ENCODE peak calls at places on chromosomes 5 and 9, in four cellular contexts. One of them, this sample, is unnamed.

GRCh38 chr5:108143581-108143980 is 238.3 kb downstream of the FBXL17 start:
- DNase-seq in iPS-NIHi11: no peak
- DNase-seq in upper lobe of right lung: no peak
- DNase-seq in Calu3: no peak
- DNase-seq in this sample: no peak

GRCh38 chr9:134519403-134520070 is 122.1 kb upstream of the COL5A1 start:
- DNase-seq in iPS-NIHi11: no peak
- DNase-seq in Calu3: no peak
- DNase-seq in upper lobe of right lung: peak
- DNase-seq in this sample: no peak

GRCh38 chr5:126544087-126544740 is 50.8 kb downstream of the ALDH7A1 start:
- DNase-seq in upper lobe of right lung: no peak
- DNase-seq in Calu3: peak
- DNase-seq in iPS-NIHi11: peak
- DNase-seq in this sample: no peak

GRCh38 chr5:72394688-72395087 is 74.5 kb downstream of the PTCD2 start:
- DNase-seq in Calu3: peak
- DNase-seq in upper lobe of right lung: no peak
- DNase-seq in iPS-NIHi11: peak
- DNase-seq in this sample: no peak

GRCh38 chr5:176892663-176893062 is 6.5 kb downstream of the HK3 start:
- DNase-seq in iPS-NIHi11: no peak
- DNase-seq in upper lobe of right lung: no peak
- DNase-seq in Calu3: no peak
- DNase-seq in this sample: no peak

GRCh38 chr9:123401879-123402513 is 46.0 kb downstream of the CRB2 start:
- DNase-seq in iPS-NIHi11: peak
- DNase-seq in upper lobe of right lung: no peak
- DNase-seq in Calu3: peak
- DNase-seq in this sample: no peak

GRCh38 chr5:52776116-52776515 is 11.6 kb upstream of the ITGA1 start:
- DNase-seq in iPS-NIHi11: no peak
- DNase-seq in upper lobe of right lung: no peak
- DNase-seq in Calu3: no peak
- DNase-seq in this sample: peak

GRCh38 chr9:98536542-98537173 is 172.1 kb downstream of the GABBR2 start:
- DNase-seq in Calu3: no peak
- DNase-seq in iPS-NIHi11: peak
- DNase-seq in upper lobe of right lung: no peak
- DNase-seq in this sample: no peak

GRCh38 chr9:81824802-81825770 is 103.1 kb upstream of the SPATA31D4 start:
- DNase-seq in Calu3: no peak
- DNase-seq in upper lobe of right lung: no peak
- DNase-seq in iPS-NIHi11: no peak
- DNase-seq in this sample: no peak

GRCh38 chr5:16467363-16468219 is 2.0 kb upstream of the ZNF622 start:
- DNase-seq in Calu3: no peak
- DNase-seq in iPS-NIHi11: no peak
- DNase-seq in upper lobe of right lung: no peak
- DNase-seq in this sample: no peak

GRCh38 chr5:96997265-96997859 is 61.5 kb downstream of the LNPEP start:
- DNase-seq in upper lobe of right lung: no peak
- DNase-seq in iPS-NIHi11: peak
- DNase-seq in Calu3: peak
- DNase-seq in this sample: no peak

GRCh38 chr9:104774831-104775573 is 11.1 kb downstream of the NIPSNAP3B start:
- DNase-seq in Calu3: no peak
- DNase-seq in iPS-NIHi11: no peak
- DNase-seq in upper lobe of right lung: no peak
- DNase-seq in this sample: no peak

GRCh38 chr9:101536938-101537337 is 3.3 kb downstream of the RNF20 start:
- DNase-seq in iPS-NIHi11: peak
- DNase-seq in Calu3: no peak
- DNase-seq in upper lobe of right lung: no peak
- DNase-seq in this sample: peak

GRCh38 chr5:174424219-174425053 is 299.9 kb upstream of the MSX2 start:
- DNase-seq in iPS-NIHi11: no peak
- DNase-seq in upper lobe of right lung: no peak
- DNase-seq in Calu3: no peak
- DNase-seq in this sample: no peak

GRCh38 chr5:173474881-173475287 is 141.6 kb downstream of the BOD1 start:
- DNase-seq in Calu3: no peak
- DNase-seq in upper lobe of right lung: no peak
- DNase-seq in iPS-NIHi11: no peak
- DNase-seq in this sample: no peak

GRCh38 chr5:116504593-116504992 is 70.0 kb downstream of the SEMA6A start:
- DNase-seq in upper lobe of right lung: no peak
- DNase-seq in iPS-NIHi11: no peak
- DNase-seq in Calu3: no peak
- DNase-seq in this sample: no peak